ENCODE peak calls at places on chromosomes 2 and 18, in four cellular contexts. One of them, this sample, is unnamed.

GRCh38 chr2:98502556-98503335 is 58.1 kb downstream of the INPP4A start:
- DNase-seq in K562: no peak
- DNase-seq in HepG2: no peak
- DNase-seq in GM12878: no peak
- DNase-seq in this sample: no peak

GRCh38 chr2:49702740-49703139 is 548.4 kb upstream of the FSHR start:
- DNase-seq in K562: no peak
- DNase-seq in HepG2: peak
- DNase-seq in GM12878: no peak
- DNase-seq in this sample: no peak

GRCh38 chr2:109711230-109712125 is 82.6 kb upstream of the RGPD5 start:
- DNase-seq in K562: no peak
- DNase-seq in HepG2: no peak
- DNase-seq in GM12878: no peak
- DNase-seq in this sample: no peak

GRCh38 chr18:58455318-58455950 is 173.5 kb downstream of the ALPK2 start:
- DNase-seq in K562: no peak
- DNase-seq in HepG2: no peak
- DNase-seq in GM12878: peak
- DNase-seq in this sample: no peak

GRCh38 chr2:43009448-43009847 is 217.0 kb downstream of the ZFP36L2 start:
- DNase-seq in K562: no peak
- DNase-seq in HepG2: no peak
- DNase-seq in GM12878: no peak
- DNase-seq in this sample: no peak

GRCh38 chr2:190207929-190208328 is 111.7 kb downstream of the HIBCH start:
- DNase-seq in K562: no peak
- DNase-seq in HepG2: no peak
- DNase-seq in GM12878: no peak
- DNase-seq in this sample: no peak

GRCh38 chr2:90207454-90208058 is 1516.1 kb downstream of the RPIA start:
- DNase-seq in K562: peak
- DNase-seq in HepG2: peak
- DNase-seq in GM12878: peak
- DNase-seq in this sample: no peak

GRCh38 chr2:204122425-204122824 is 185.9 kb downstream of the ICOS start:
- DNase-seq in K562: no peak
- DNase-seq in HepG2: no peak
- DNase-seq in GM12878: no peak
- DNase-seq in this sample: no peak

GRCh38 chr2:157822993-157823392 is 53.1 kb downstream of the ACVR1 start:
- DNase-seq in K562: no peak
- DNase-seq in HepG2: no peak
- DNase-seq in GM12878: no peak
- DNase-seq in this sample: no peak

GRCh38 chr2:10204326-10205200 is 82.0 kb downstream of the RRM2 start:
- DNase-seq in K562: no peak
- DNase-seq in HepG2: no peak
- DNase-seq in GM12878: no peak
- DNase-seq in this sample: no peak

GRCh38 chr2:69717902-69718301 is 24.0 kb upstream of the ANXA4 start:
- DNase-seq in K562: no peak
- DNase-seq in HepG2: no peak
- DNase-seq in GM12878: no peak
- DNase-seq in this sample: no peak

DNA sequence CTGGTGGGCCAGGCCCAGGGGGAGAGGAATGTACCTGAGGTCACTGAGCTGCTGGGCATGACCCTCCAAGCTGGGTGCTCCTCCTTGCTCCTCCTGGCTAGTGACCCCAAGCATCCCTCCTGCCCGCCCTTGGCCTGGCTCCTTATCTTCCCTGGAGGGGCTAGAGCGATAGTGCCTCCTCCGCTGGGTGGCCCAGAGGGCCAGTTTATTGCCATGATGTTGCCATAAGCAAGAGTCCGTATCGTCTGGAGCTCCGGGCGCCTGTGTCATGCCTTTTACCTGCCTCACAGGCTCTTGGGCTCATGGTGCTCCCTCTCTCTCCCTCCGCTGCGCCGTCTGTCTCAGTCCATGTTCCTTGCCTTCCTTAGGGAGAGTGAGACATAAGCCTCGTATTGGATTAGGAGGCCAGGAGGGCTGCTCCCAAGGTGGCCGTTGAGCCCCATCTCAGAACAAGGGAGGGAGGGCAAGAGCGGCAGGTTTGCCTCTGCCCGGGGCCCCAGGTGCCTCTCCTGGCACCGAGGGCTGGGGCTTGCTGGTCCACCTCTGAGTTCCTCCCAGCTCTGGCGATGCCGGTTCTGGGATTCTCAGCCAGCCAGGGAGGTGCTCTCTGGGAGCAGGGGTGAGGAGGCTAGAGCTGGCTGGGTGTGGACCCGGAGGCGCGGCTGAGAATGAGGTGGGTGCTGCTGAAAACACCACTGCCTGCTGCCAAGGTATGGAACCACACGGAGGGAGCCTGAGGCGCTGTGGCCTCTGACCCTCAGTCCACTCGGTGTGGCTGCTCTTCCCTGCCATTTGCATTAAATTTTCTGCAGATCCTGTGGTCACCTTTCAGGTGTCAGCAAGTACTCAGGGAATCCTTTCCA is 22.6 kb downstream of the KCNIP3 start:
- DNase-seq in K562: no peak
- DNase-seq in HepG2: no peak
- DNase-seq in GM12878: no peak
- DNase-seq in this sample: no peak
- TF ChIP-seq CBFB in K562: no peak
- TF ChIP-seq CBFB in HepG2: no peak
- TF ChIP-seq CBFB in GM12878: no peak
- TF ChIP-seq CBFB in this sample: no peak

GRCh38 chr2:792687-793086 is 115.5 kb upstream of the TMEM18 start:
- DNase-seq in K562: no peak
- DNase-seq in HepG2: no peak
- DNase-seq in GM12878: no peak
- DNase-seq in this sample: no peak
- TF ChIP-seq CBFB in K562: no peak
- TF ChIP-seq CBFB in HepG2: no peak
- TF ChIP-seq CBFB in GM12878: no peak
- TF ChIP-seq CBFB in this sample: no peak

GRCh38 chr2:186732843-186733242 is 39.0 kb downstream of the FAM171B start:
- DNase-seq in K562: no peak
- DNase-seq in HepG2: no peak
- DNase-seq in GM12878: no peak
- DNase-seq in this sample: no peak

GRCh38 chr2:186737737-186738508 is 44.1 kb downstream of the FAM171B start:
- DNase-seq in K562: no peak
- DNase-seq in HepG2: no peak
- DNase-seq in GM12878: no peak
- DNase-seq in this sample: no peak

GRCh38 chr2:186733414-186733813 is 39.6 kb downstream of the FAM171B start:
- DNase-seq in K562: no peak
- DNase-seq in HepG2: no peak
- DNase-seq in GM12878: no peak
- DNase-seq in this sample: no peak

GRCh38 chr2:186739739-186740138 is 45.9 kb downstream of the FAM171B start:
- DNase-seq in K562: no peak
- DNase-seq in HepG2: no peak
- DNase-seq in GM12878: no peak
- DNase-seq in this sample: no peak

DNA sequence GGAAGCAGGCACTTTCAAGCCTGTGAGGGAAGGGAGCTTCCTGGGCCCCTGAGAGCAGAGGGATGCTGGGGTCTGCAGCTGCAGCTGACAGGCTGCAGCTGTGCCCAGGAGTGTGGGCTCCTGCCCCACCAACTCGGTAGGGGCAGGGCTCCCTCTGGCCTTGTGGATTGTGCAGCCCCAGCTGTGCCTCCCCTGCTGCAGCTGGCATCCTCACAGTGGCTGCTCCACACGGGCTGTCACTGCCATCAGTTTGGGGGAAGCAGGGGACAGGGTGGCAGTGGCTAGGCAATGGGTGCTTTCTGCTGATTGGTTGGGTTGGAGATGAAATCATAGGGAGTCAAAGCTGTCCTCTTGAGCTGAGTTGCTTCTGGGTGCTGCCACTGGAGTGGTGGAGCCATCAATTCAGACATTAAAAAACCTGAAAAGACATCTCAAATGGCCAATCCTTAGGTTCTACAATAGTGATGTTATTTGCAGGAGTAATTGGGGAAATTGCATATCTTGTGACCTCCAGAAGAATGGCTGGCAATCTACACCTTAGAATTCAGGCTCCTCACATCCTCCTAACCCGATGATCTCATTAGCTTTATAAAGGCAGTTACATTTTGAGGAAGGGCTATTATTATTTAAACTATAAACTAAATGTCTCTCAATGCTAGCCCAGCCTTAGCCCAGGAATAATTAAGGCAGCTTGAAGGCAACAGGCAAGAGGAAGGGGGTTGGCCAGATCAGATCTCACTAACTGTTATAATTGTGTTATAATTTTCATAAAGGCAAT is 41.3 kb downstream of the FAM171B start:
- DNase-seq in K562: no peak
- DNase-seq in HepG2: no peak
- DNase-seq in GM12878: no peak
- DNase-seq in this sample: no peak
- TF ChIP-seq CBFB in K562: no peak
- TF ChIP-seq CBFB in HepG2: no peak
- TF ChIP-seq CBFB in GM12878: no peak
- TF ChIP-seq CBFB in this sample: no peak

GRCh38 chr2:196935421-196935820 is 8.9 kb upstream of the PGAP1 start:
- DNase-seq in K562: no peak
- DNase-seq in HepG2: no peak
- DNase-seq in GM12878: no peak
- DNase-seq in this sample: no peak
- TF ChIP-seq CBFB in K562: no peak
- TF ChIP-seq CBFB in HepG2: no peak
- TF ChIP-seq CBFB in GM12878: no peak
- TF ChIP-seq CBFB in this sample: no peak

DNA sequence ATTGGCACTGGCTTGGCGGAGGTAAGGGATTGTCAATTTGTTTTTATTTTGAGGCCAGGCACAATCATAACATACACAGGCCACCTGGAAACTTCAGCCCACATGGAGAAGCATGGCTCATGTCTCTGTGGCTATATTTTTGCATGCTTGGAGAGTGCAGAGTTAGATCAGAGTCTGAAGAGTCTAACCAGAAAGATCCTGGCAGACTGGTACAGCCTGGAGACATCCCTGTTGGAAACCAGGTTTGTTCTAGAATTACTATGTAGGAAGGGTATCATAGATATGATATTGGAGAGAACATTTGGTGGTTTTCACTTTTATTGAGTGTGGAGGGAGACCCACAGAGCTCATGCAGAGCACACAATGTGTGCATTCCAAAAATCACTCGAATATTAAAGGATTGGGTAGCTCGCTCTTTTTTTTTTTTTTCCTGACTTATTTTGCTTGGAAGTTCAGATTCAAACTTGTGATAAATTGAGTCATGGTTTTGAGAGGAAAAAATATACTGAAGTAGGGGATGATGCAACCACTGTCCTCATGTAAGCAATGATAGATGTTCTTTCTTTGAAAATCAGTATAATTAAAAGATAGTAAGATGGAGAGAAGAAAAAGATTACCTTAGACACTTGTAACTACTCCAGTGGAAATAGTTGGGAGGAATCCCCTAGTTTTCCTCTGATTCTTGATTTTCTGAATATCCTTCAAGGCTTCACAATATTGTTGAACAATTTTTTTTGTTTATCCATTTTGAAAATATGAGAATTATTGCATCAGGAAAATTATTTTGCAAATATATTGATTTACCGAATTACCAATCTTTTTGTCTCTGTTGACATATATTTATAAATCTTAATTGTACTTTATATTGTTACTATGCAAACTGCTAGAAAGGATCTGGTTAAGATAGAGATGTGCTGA is 185.7 kb upstream of the ZEB2 start:
- DNase-seq in K562: no peak
- DNase-seq in HepG2: no peak
- DNase-seq in GM12878: no peak
- DNase-seq in this sample: no peak
- TF ChIP-seq CBFB in K562: no peak
- TF ChIP-seq CBFB in HepG2: no peak
- TF ChIP-seq CBFB in GM12878: no peak
- TF ChIP-seq CBFB in this sample: no peak

DNA sequence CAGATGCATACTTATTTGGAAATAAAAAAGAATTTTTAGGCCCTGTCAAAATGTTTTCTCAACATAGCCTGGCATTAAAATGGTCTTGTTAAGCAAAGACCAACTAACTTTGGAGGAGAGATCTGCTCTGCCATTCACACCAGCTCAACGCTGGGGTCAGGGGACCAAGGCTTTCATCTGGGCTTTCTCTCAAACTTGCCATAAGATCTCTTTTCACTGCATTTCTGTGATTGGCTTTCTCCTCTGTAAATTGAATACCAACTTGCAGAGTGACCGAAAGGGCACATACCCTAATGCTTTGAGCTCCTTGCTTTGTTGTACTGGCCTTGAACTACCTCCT is 71.2 kb downstream of the MYCN start:
- DNase-seq in K562: no peak
- DNase-seq in HepG2: no peak
- DNase-seq in GM12878: no peak
- DNase-seq in this sample: no peak
- TF ChIP-seq CBFB in K562: no peak
- TF ChIP-seq CBFB in HepG2: no peak
- TF ChIP-seq CBFB in GM12878: no peak
- TF ChIP-seq CBFB in this sample: no peak

This sample was measured in WTC11.